ENCODE peak calls at places on chromosome 14, in five cellular contexts. T, C, I, A and P are unnamed samples.

GRCh38 chr14:102610968-102611811 is 18.7 kb downstream of the RCOR1 start:
- DNase-seq in T (no peak), C (peak), I (no peak), A (no peak), P (no peak)

GRCh38 chr14:86481105-86481504 is 951.2 kb downstream of the FLRT2 start:
- DNase-seq in T (no peak), C (no peak), I (no peak), A (no peak), P (no peak)

GRCh38 chr14:102764220-102764671 is 13.0 kb upstream of the TRAF3 start:
- DNase-seq in T (no peak), C (peak), I (no peak), A (no peak), P (no peak)

GRCh38 chr14:20350280-20350679 is 6.8 kb downstream of the PARP2 start:
- DNase-seq in T (no peak), C (no peak), I (no peak), A (no peak), P (no peak)

GRCh38 chr14:31326111-31326510 is 94.2 kb downstream of the HEATR5A start:
- DNase-seq in T (no peak), C (no peak), I (no peak), A (no peak), P (peak)

GRCh38 chr14:21025374-21026151 is 702 bp upstream of the NDRG2 start:
- DNase-seq in T (peak), C (no peak), I (peak), A (peak), P (no peak)

GRCh38 chr14:89139404-89140247 is 277.4 kb downstream of the FOXN3 start:
- DNase-seq in T (no peak), C (no peak), I (no peak), A (no peak), P (no peak)

GRCh38 chr14:41830679-41831078 is 224.0 kb downstream of the LRFN5 start:
- DNase-seq in T (no peak), C (no peak), I (no peak), A (peak), P (no peak)

GRCh38 chr14:24310666-24311604 is at the start of gene LTB4R:
- DNase-seq in T (peak), C (peak), I (peak), A (peak), P (no peak)

GRCh38 chr14:77474763-77475162 is 16.9 kb downstream of the AHSA1 start:
- DNase-seq in T (no peak), C (no peak), I (no peak), A (no peak), P (no peak)

GRCh38 chr14:20440882-20441281 is 4.9 kb upstream of the KLHL33 start:
- DNase-seq in T (no peak), C (no peak), I (no peak), A (no peak), P (no peak)

GRCh38 chr14:93090826-93091583 is 24.7 kb downstream of the ITPK1 start:
- DNase-seq in T (peak), C (no peak), I (peak), A (no peak), P (no peak)

GRCh38 chr14:76261371-76261811 is 109.7 kb downstream of the GPATCH2L start:
- DNase-seq in T (no peak), C (no peak), I (no peak), A (no peak), P (no peak)

GRCh38 chr14:104228221-104228620 is 89.8 kb downstream of the KIF26A start:
- DNase-seq in T (no peak), C (no peak), I (no peak), A (no peak), P (no peak)

GRCh38 chr14:104585966-104586702 is 6.6 kb downstream of the C14orf180 start:
- DNase-seq in T (no peak), C (no peak), I (no peak), A (no peak), P (no peak)

GRCh38 chr14:89266754-89267153 is 150.3 kb downstream of the FOXN3 start:
- DNase-seq in T (no peak), C (no peak), I (no peak), A (no peak), P (no peak)

GRCh38 chr14:82528011-82528410 is 994.4 kb upstream of the SEL1L start:
- DNase-seq in T (no peak), C (no peak), I (no peak), A (no peak), P (no peak)

GRCh38 chr14:98103705-98104104 is 1168.3 kb downstream of the BCL11B start:
- DNase-seq in T (no peak), C (no peak), I (no peak), A (no peak), P (no peak)

GRCh38 chr14:60648934-60649814 is at the start of gene SIX1:
- DNase-seq in T (peak), C (peak), I (peak), A (peak), P (peak)

GRCh38 chr14:61493239-61493638 is 171.9 kb downstream of the PRKCH start:
- DNase-seq in T (no peak), C (no peak), I (no peak), A (no peak), P (no peak)

GRCh38 chr14:64170190-64170589 is 124.0 kb downstream of the ESR2 start:
- DNase-seq in T (no peak), C (no peak), I (no peak), A (no peak), P (no peak)

GRCh38 chr14:61607570-61608244 is 87.6 kb upstream of the HIF1A start:
- DNase-seq in T (no peak), C (no peak), I (no peak), A (no peak), P (no peak)

GRCh38 chr14:83991666-83992065 is 1538.3 kb upstream of the FLRT2 start:
- DNase-seq in T (no peak), C (no peak), I (no peak), A (no peak), P (no peak)

GRCh38 chr14:24308342-24309124 is 756 bp upstream of the CIDEB start:
- DNase-seq in T (no peak), C (no peak), I (no peak), A (no peak), P (no peak)

DNA sequence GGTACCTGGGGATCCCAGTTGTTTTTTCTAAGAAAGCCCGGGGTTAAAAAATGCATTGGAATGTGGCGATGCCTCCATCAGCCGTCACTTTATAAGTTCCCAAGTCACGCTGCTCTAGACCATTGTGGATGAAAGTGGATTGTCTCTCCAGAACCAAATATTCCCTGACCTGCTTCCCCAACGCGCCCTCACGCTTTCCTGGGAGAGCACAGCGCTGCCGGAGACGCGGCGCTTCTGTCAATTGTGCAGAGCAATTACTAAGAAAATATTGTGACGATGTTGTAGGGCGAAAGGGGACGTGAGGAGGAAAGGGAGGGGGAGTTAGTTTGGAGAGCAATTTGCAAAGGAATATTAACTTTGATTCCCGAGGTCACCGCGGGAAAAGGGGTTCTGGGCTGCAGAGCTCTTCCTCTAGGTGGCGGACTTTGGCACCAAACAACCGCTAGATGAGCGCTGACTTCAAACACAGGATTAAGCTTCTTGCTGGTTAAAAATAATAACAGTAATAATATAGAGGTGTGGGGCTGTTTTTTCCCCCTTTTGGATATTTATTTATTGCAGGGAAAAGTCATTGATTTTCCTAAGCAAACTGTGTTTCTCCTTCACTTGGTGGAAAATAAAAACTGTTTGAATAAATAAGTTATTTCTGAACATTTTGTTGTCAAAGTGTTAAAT is 9.6 kb upstream of the FOXG1 start:
- DNase-seq in T (no peak), C (no peak), I (no peak), A (no peak), P (peak)
- TF ChIP-seq CTCF in T (no peak), C (peak), I (peak), A (peak), P (peak)

GRCh38 chr14:63039800-63040380 is 5.4 kb downstream of the KCNH5 start:
- DNase-seq in T (no peak), C (no peak), I (no peak), A (no peak), P (peak)
- TF ChIP-seq CTCF in T (no peak), C (peak), I (no peak), A (no peak), P (peak)

DNA sequence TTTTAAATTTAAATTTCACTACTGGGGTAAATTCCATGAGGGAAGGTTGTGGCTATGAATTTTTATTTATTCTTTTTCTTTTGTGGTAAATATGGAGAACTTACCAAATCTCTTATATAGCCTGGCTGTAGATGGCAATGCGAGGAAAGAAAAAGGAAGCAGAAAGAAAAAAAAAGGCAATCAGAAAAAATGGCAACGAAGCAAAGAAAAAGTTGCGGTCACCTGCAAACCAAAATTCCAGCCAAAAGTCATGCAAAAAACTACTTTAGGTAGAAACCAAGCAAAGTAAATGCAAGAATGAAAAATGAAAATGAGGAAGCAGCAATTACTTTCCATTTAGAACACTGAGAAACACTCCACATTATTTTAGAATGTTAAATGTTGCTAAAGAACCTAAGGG is 69.5 kb upstream of the GNPNAT1 start:
- DNase-seq in T (no peak), C (no peak), I (no peak), A (no peak), P (no peak)
- TF ChIP-seq CTCF in T (no peak), C (no peak), I (no peak), A (no peak), P (no peak)

GRCh38 chr14:54493293-54493692 is 4.5 kb upstream of the GMFB start:
- DNase-seq in T (peak), C (no peak), I (no peak), A (no peak), P (peak)
- TF ChIP-seq CTCF in T (no peak), C (no peak), I (no peak), A (no peak), P (no peak)

GRCh38 chr14:100327128-100327527 is 4.0 kb downstream of the SLC25A47 start:
- DNase-seq in T (no peak), C (no peak), I (no peak), A (no peak), P (no peak)
- TF ChIP-seq CTCF in T (no peak), C (no peak), I (no peak), A (no peak), P (no peak)

GRCh38 chr14:99479903-99480855 is 480 bp downstream of the SETD3 start:
- DNase-seq in T (peak), C (peak), I (peak), A (peak), P (peak)
- TF ChIP-seq CTCF in T (no peak), C (no peak), I (no peak), A (no peak), P (no peak)

GRCh38 chr14:68337279-68337678 is 455.6 kb downstream of the ZFP36L1 start:
- DNase-seq in T (no peak), C (no peak), I (no peak), A (no peak), P (no peak)
- TF ChIP-seq CTCF in T (no peak), C (no peak), I (no peak), A (no peak), P (no peak)